ENCODE peak calls at places on chromosomes 6 and 20, in four cellular contexts. One of them, this sample, is unnamed.

GRCh38 chr6:54935739-54936138 is 89.2 kb downstream of the FAM83B start:
- DNase-seq in D341Med: no peak
- DNase-seq in left cardiac atrium: no peak
- DNase-seq in SK-N-SH: no peak
- DNase-seq in this sample: peak; percentile 4

GRCh38 chr20:61807426-61808160 is 258.1 kb downstream of the TAF4 start:
- DNase-seq in D341Med: no peak
- DNase-seq in left cardiac atrium: no peak
- DNase-seq in SK-N-SH: no peak
- DNase-seq in this sample: no peak

GRCh38 chr6:151294561-151295101 is 54.9 kb downstream of the AKAP12 start:
- DNase-seq in D341Med: no peak
- DNase-seq in left cardiac atrium: no peak
- DNase-seq in SK-N-SH: no peak
- DNase-seq in this sample: no peak

GRCh38 chr6:4371207-4371921 is 236.0 kb upstream of the ECI2 start:
- DNase-seq in D341Med: no peak
- DNase-seq in left cardiac atrium: peak; percentile 75
- DNase-seq in SK-N-SH: no peak
- DNase-seq in this sample: peak; percentile 91

GRCh38 chr6:131936156-131936555 is 15.0 kb downstream of the CCN2 start:
- DNase-seq in D341Med: no peak
- DNase-seq in left cardiac atrium: no peak
- DNase-seq in SK-N-SH: no peak
- DNase-seq in this sample: no peak

GRCh38 chr6:83062225-83062624 is 3.4 kb downstream of the UBE3D start:
- DNase-seq in D341Med: no peak
- DNase-seq in left cardiac atrium: no peak
- DNase-seq in SK-N-SH: no peak
- DNase-seq in this sample: peak; percentile 43

GRCh38 chr20:57393321-57394086 is 2.3 kb downstream of the RBM38 start:
- DNase-seq in D341Med: no peak
- DNase-seq in left cardiac atrium: no peak
- DNase-seq in SK-N-SH: no peak
- DNase-seq in this sample: no peak

GRCh38 chr6:110518281-110518623 is 41.8 kb upstream of the SLC22A16 start:
- DNase-seq in D341Med: no peak
- DNase-seq in left cardiac atrium: no peak
- DNase-seq in SK-N-SH: peak; percentile 36
- DNase-seq in this sample: peak; percentile 42

GRCh38 chr20:53707341-53708102 is 113.9 kb upstream of the ZNF217 start:
- DNase-seq in D341Med: no peak
- DNase-seq in left cardiac atrium: no peak
- DNase-seq in SK-N-SH: no peak
- DNase-seq in this sample: peak; percentile 45

GRCh38 chr20:53829706-53830521 is 236.3 kb upstream of the ZNF217 start:
- DNase-seq in D341Med: no peak
- DNase-seq in left cardiac atrium: no peak
- DNase-seq in SK-N-SH: no peak
- DNase-seq in this sample: no peak

GRCh38 chr20:1775117-1775516 is 117.5 kb upstream of the SIRPG start:
- DNase-seq in D341Med: no peak
- DNase-seq in left cardiac atrium: no peak
- DNase-seq in SK-N-SH: no peak
- DNase-seq in this sample: peak; percentile 52

GRCh38 chr20:57581202-57582028 is 20.5 kb downstream of the PCK1 start:
- DNase-seq in D341Med: no peak
- DNase-seq in left cardiac atrium: no peak
- DNase-seq in SK-N-SH: no peak
- DNase-seq in this sample: no peak

GRCh38 chr6:75275067-75275466 is 9.5 kb downstream of the TMEM30A start:
- DNase-seq in D341Med: no peak
- DNase-seq in left cardiac atrium: no peak
- DNase-seq in SK-N-SH: no peak
- DNase-seq in this sample: peak; percentile 95

GRCh38 chr6:7821426-7821825 is 89.2 kb downstream of the TXNDC5 start:
- DNase-seq in D341Med: no peak
- DNase-seq in left cardiac atrium: no peak
- DNase-seq in SK-N-SH: no peak
- DNase-seq in this sample: peak; percentile 24

GRCh38 chr6:41439524-41440418 is 104.4 kb downstream of the NCR2 start:
- DNase-seq in D341Med: no peak
- DNase-seq in left cardiac atrium: no peak
- DNase-seq in SK-N-SH: no peak
- DNase-seq in this sample: no peak

GRCh38 chr6:91366781-91367180 is 779.9 kb upstream of the MAP3K7 start:
- DNase-seq in D341Med: peak; percentile 73
- DNase-seq in left cardiac atrium: no peak
- DNase-seq in SK-N-SH: no peak
- DNase-seq in this sample: no peak

GRCh38 chr20:63977392-63978276 is 1.8 kb downstream of the SAMD10 start:
- DNase-seq in D341Med: peak; percentile 5
- DNase-seq in left cardiac atrium: peak; percentile 30
- DNase-seq in SK-N-SH: no peak
- DNase-seq in this sample: peak; percentile 43

GRCh38 chr6:104711371-104711770 is 148.3 kb downstream of the HACE1 start:
- DNase-seq in D341Med: no peak
- DNase-seq in left cardiac atrium: no peak
- DNase-seq in SK-N-SH: no peak
- DNase-seq in this sample: peak; percentile 8

This sample was measured in HFFc6.